ENCODE peak calls at places on chromosomes 4 and X, in ten cellular contexts. W is effector memory CD4-positive, alpha-beta T cell; O is neural crest cell; H is activated naive CD4-positive, alpha-beta T cell; D is AG10803; G is endodermal cell; Y is BE2C; R is SK-N-SH; U is left cardiac atrium; V is NCI-H345. N is an unnamed sample.

GRCh38 chrX:122115604-122116003 is 1068.2 kb downstream of the GLUD2 start:
- DNase-seq in R (no peak), W (no peak), D (no peak), Y (no peak), H (no peak), U (no peak), G (no peak), O (no peak), V (no peak), N (no peak)

GRCh38 chrX:136064661-136065043 is 79.4 kb downstream of the SLC9A6 start:
- DNase-seq in W (no peak), G (no peak), U (no peak), R (no peak), V (no peak), O (no peak), D (no peak), Y (no peak), H (no peak), N (no peak)

GRCh38 chrX:79369871-79370270 is 2.7 kb upstream of the ITM2A start:
- DNase-seq in G (no peak), W (no peak), H (no peak), O (no peak), U (no peak), V (no peak), Y (no peak), R (no peak), D (no peak), N (no peak)

GRCh38 chr4:54657556-54658313 is at the start of gene KIT:
- DNase-seq in W (no peak), D (peak), R (peak), Y (peak), O (peak), H (no peak), V (peak), U (peak), G (peak), N (peak)

GRCh38 chr4:26178874-26179273 is 141.9 kb upstream of the RBPJ start:
- DNase-seq in V (no peak), O (no peak), U (peak), W (no peak), D (peak), Y (no peak), G (no peak), R (no peak), H (no peak), N (no peak)

GRCh38 chr4:28225005-28225404 is 1364.4 kb downstream of the STIM2 start:
- DNase-seq in Y (peak), O (no peak), D (peak), G (peak), R (no peak), U (no peak), H (no peak), W (no peak), V (peak), N (peak)

GRCh38 chr4:150418757-150419410 is 163.1 kb upstream of the MAB21L2 start:
- DNase-seq in W (no peak), R (no peak), H (no peak), U (no peak), Y (no peak), O (no peak), D (no peak), V (no peak), G (no peak), N (no peak)

GRCh38 chr4:21118301-21118700 is 418.0 kb downstream of the PACRGL start:
- DNase-seq in R (no peak), V (no peak), U (no peak), G (no peak), Y (no peak), W (no peak), D (no peak), H (no peak), O (no peak), N (no peak)

GRCh38 chrX:104104676-104105075 is 7.6 kb upstream of the ZCCHC18 start:
- DNase-seq in Y (no peak), U (no peak), D (no peak), H (no peak), R (no peak), V (no peak), G (no peak), W (no peak), O (no peak), N (no peak)

GRCh38 chr4:30790123-30790522 is 70.0 kb downstream of the PCDH7 start:
- DNase-seq in D (no peak), H (no peak), O (no peak), R (no peak), Y (no peak), U (no peak), W (no peak), V (no peak), G (no peak), N (no peak)

GRCh38 chrX:140343226-140343873 is 161.5 kb downstream of the SOX3 start:
- DNase-seq in O (no peak), H (no peak), G (no peak), R (no peak), Y (no peak), W (no peak), V (no peak), D (no peak), U (no peak), N (no peak)

GRCh38 chr4:180532691-180533090 is 1710.5 kb upstream of the TENM3 start:
- DNase-seq in D (no peak), Y (no peak), W (no peak), O (no peak), V (no peak), R (no peak), U (no peak), H (no peak), G (no peak), N (no peak)

GRCh38 chrX:77426811-77427210 is 20.4 kb upstream of the FGF16 start:
- DNase-seq in Y (no peak), V (no peak), G (no peak), U (no peak), O (no peak), H (no peak), W (no peak), R (no peak), D (peak), N (no peak)

GRCh38 chr4:165088366-165088765 is 24.3 kb downstream of the TMEM192 start:
- DNase-seq in R (no peak), H (no peak), D (no peak), O (no peak), V (no peak), Y (no peak), U (no peak), W (no peak), G (no peak), N (no peak)